ENCODE peak calls at places on chromosome 4, in ten cellular contexts. G is dorsolateral prefrontal cortex; A is iris pigment epithelial cell; O is HCT116; C is activated CD8-positive, alpha-beta memory T cell treated with anti-CD3 and anti-CD28 coated beads, Interleukin-2, amount 50 U/mL, for 4 hours; H is renal cortical epithelial cell; X is NCI-H2081 treated with DMSO at 0.1 percent for 48 hours; Q is brain microvascular endothelial cell; K is fibroblast of pulmonary artery; R is AG08396. T is an unnamed sample.

GRCh38 chr4:121796283-121796682 is 4.8 kb upstream of the EXOSC9 start:
- DNase-seq in G (no peak), Q (no peak), X (no peak), C (no peak), R (no peak), H (no peak), A (peak; percentile 5), O (no peak), K (no peak), T (no peak)

GRCh38 chr4:152778656-152779512 is 646 bp downstream of the TIGD4 start:
- DNase-seq in Q (peak; percentile 5), C (peak; percentile 32), K (peak; percentile 18), R (peak; percentile 8), O (no peak), X (no peak), A (peak; percentile 15), G (no peak), H (peak; percentile 51), T (peak; percentile 25)

GRCh38 chr4:157996598-157996997 is 176.2 kb downstream of the GASK1B start:
- DNase-seq in R (no peak), G (no peak), A (no peak), X (no peak), K (no peak), O (no peak), Q (no peak), H (no peak), C (no peak), T (no peak)

GRCh38 chr4:165814256-165815010 is 58.6 kb upstream of the TLL1 start:
- DNase-seq in G (no peak), K (peak; percentile 26), C (no peak), X (no peak), H (peak; percentile 88), Q (no peak), R (no peak), A (peak; percentile 30), O (no peak), T (peak; percentile 15)

GRCh38 chr4:140819621-140820020 is 63.4 kb upstream of the TBC1D9 start:
- DNase-seq in R (no peak), K (no peak), O (no peak), G (no peak), C (no peak), X (no peak), A (no peak), Q (no peak), H (no peak), T (no peak)

GRCh38 chr4:76219299-76220055 is 5.9 kb upstream of the SCARB2 start:
- DNase-seq in O (no peak), X (no peak), G (no peak), K (peak; percentile 85), H (peak; percentile 97), C (no peak), A (peak; percentile 86), Q (peak; percentile 14), R (peak; percentile 61), T (no peak)

GRCh38 chr4:70915048-70915815 is 13.1 kb downstream of the MOB1B start:
- DNase-seq in Q (peak; percentile 17), K (peak; percentile 23), G (no peak), X (no peak), H (no peak), A (peak; percentile 49), O (no peak), R (no peak), C (no peak), T (peak; percentile 51)

GRCh38 chr4:2141762-2142520 is 82.8 kb downstream of the NAT8L start:
- DNase-seq in C (peak; percentile 22), R (no peak), Q (no peak), K (no peak), O (no peak), H (no peak), G (no peak), X (no peak), A (no peak), T (peak; percentile 12)

GRCh38 chr4:147195386-147195785 is 249.7 kb upstream of the TTC29 start:
- DNase-seq in K (no peak), G (no peak), Q (peak; percentile 33), X (no peak), A (peak; percentile 10), C (no peak), O (no peak), H (no peak), R (no peak), T (peak; percentile 43)

GRCh38 chr4:185738038-185738552 is 73.9 kb downstream of the SORBS2 start:
- DNase-seq in A (peak; percentile 79), O (no peak), X (no peak), K (peak; percentile 96), C (no peak), G (no peak), H (no peak), R (peak; percentile 23), Q (peak; percentile 42), T (peak; percentile 60)

GRCh38 chr4:184448828-184449227 is 25.5 kb downstream of the IRF2 start:
- DNase-seq in X (no peak), R (peak; percentile 85), C (no peak), K (peak; percentile 86), G (peak; percentile 53), O (no peak), H (peak; percentile 54), A (peak; percentile 75), Q (peak; percentile 70), T (peak; percentile 76)

GRCh38 chr4:54660591-54660990 is 2.8 kb downstream of the KIT start:
- DNase-seq in K (no peak), H (no peak), A (no peak), R (no peak), Q (no peak), G (no peak), X (no peak), O (no peak), C (no peak), T (no peak)

GRCh38 chr4:168907119-168907698 is 102.8 kb downstream of the CBR4 start:
- DNase-seq in O (no peak), K (no peak), A (no peak), R (no peak), Q (peak; percentile 15), X (no peak), C (no peak), G (no peak), H (no peak), T (peak; percentile 48)